ENCODE peak calls at places on chromosomes 12 and 14, in nine cellular contexts. One of them, this sample, is unnamed. For H3K36me3, the result is how much of the 10 kb centered on the place peaks cover.

GRCh38 chr12:124428136-124428791 is 133.4 kb downstream of the RFLNA start:
- DNase-seq in psoas muscle: peak
- DNase-seq in CD8-positive, alpha-beta memory T cell: no peak
- DNase-seq in suprapubic skin: no peak
- DNase-seq in body of pancreas: peak
- DNase-seq in colonic mucosa: no peak
- DNase-seq in right lobe of liver: no peak
- DNase-seq in OCI-LY7: no peak
- DNase-seq in upper lobe of right lung: no peak
- DNase-seq in this sample: no peak

GRCh38 chr12:54984602-54985376 is at the start of gene TESPA1:
- DNase-seq in psoas muscle: peak
- DNase-seq in CD8-positive, alpha-beta memory T cell: peak
- DNase-seq in suprapubic skin: no peak
- DNase-seq in body of pancreas: no peak
- DNase-seq in colonic mucosa: peak
- DNase-seq in right lobe of liver: peak
- DNase-seq in OCI-LY7: peak
- DNase-seq in upper lobe of right lung: peak
- DNase-seq in this sample: no peak

GRCh38 chr14:74463697-74464096 is 29.4 kb downstream of the NPC2 start:
- DNase-seq in psoas muscle: no peak
- DNase-seq in CD8-positive, alpha-beta memory T cell: no peak
- DNase-seq in suprapubic skin: no peak
- DNase-seq in body of pancreas: no peak
- DNase-seq in colonic mucosa: no peak
- DNase-seq in right lobe of liver: no peak
- DNase-seq in OCI-LY7: no peak
- DNase-seq in upper lobe of right lung: no peak
- DNase-seq in this sample: no peak

GRCh38 chr14:103151270-103151933 is 28.1 kb downstream of the TNFAIP2 start:
- DNase-seq in psoas muscle: no peak
- DNase-seq in CD8-positive, alpha-beta memory T cell: no peak
- DNase-seq in suprapubic skin: no peak
- DNase-seq in body of pancreas: no peak
- DNase-seq in colonic mucosa: no peak
- DNase-seq in right lobe of liver: no peak
- DNase-seq in OCI-LY7: no peak
- DNase-seq in upper lobe of right lung: no peak
- DNase-seq in this sample: no peak

GRCh38 chr14:24692382-24693352 is 58.7 kb upstream of the GZMB start:
- DNase-seq in psoas muscle: no peak
- DNase-seq in CD8-positive, alpha-beta memory T cell: peak
- DNase-seq in suprapubic skin: no peak
- DNase-seq in body of pancreas: no peak
- DNase-seq in colonic mucosa: no peak
- DNase-seq in right lobe of liver: no peak
- DNase-seq in OCI-LY7: no peak
- DNase-seq in upper lobe of right lung: no peak
- DNase-seq in this sample: no peak

GRCh38 chr14:35287481-35288013 is 4.6 kb upstream of the PSMA6 start:
- DNase-seq in psoas muscle: no peak
- DNase-seq in CD8-positive, alpha-beta memory T cell: no peak
- DNase-seq in suprapubic skin: no peak
- DNase-seq in body of pancreas: no peak
- DNase-seq in colonic mucosa: no peak
- DNase-seq in right lobe of liver: peak
- DNase-seq in OCI-LY7: peak
- DNase-seq in upper lobe of right lung: no peak
- DNase-seq in this sample: no peak

GRCh38 chr12:106049105-106049504 is 89.6 kb downstream of the NUAK1 start:
- DNase-seq in psoas muscle: no peak
- DNase-seq in CD8-positive, alpha-beta memory T cell: no peak
- DNase-seq in suprapubic skin: no peak
- DNase-seq in body of pancreas: no peak
- DNase-seq in colonic mucosa: no peak
- DNase-seq in right lobe of liver: no peak
- DNase-seq in OCI-LY7: no peak
- DNase-seq in upper lobe of right lung: no peak
- DNase-seq in this sample: no peak

GRCh38 chr14:38016497-38016896 is 191.2 kb upstream of the SSTR1 start:
- DNase-seq in psoas muscle: no peak
- DNase-seq in CD8-positive, alpha-beta memory T cell: no peak
- DNase-seq in suprapubic skin: no peak
- DNase-seq in body of pancreas: no peak
- DNase-seq in colonic mucosa: no peak
- DNase-seq in right lobe of liver: no peak
- DNase-seq in OCI-LY7: peak
- DNase-seq in upper lobe of right lung: no peak
- DNase-seq in this sample: no peak

GRCh38 chr12:46970636-46971035 is 108.8 kb upstream of the PCED1B start:
- DNase-seq in psoas muscle: no peak
- DNase-seq in CD8-positive, alpha-beta memory T cell: no peak
- DNase-seq in suprapubic skin: no peak
- DNase-seq in body of pancreas: no peak
- DNase-seq in colonic mucosa: no peak
- DNase-seq in right lobe of liver: no peak
- DNase-seq in OCI-LY7: no peak
- DNase-seq in upper lobe of right lung: no peak
- DNase-seq in this sample: no peak

GRCh38 chr12:80168936-80169335 is 69.6 kb downstream of the OTOGL start:
- DNase-seq in psoas muscle: no peak
- DNase-seq in CD8-positive, alpha-beta memory T cell: no peak
- DNase-seq in suprapubic skin: no peak
- DNase-seq in body of pancreas: no peak
- DNase-seq in colonic mucosa: no peak
- DNase-seq in right lobe of liver: no peak
- DNase-seq in OCI-LY7: no peak
- DNase-seq in upper lobe of right lung: no peak
- DNase-seq in this sample: no peak

GRCh38 chr12:49537709-49538601 is 875 bp upstream of the KCNH3 start:
- DNase-seq in psoas muscle: no peak
- DNase-seq in CD8-positive, alpha-beta memory T cell: no peak
- DNase-seq in suprapubic skin: no peak
- DNase-seq in body of pancreas: no peak
- DNase-seq in colonic mucosa: no peak
- DNase-seq in right lobe of liver: no peak
- DNase-seq in OCI-LY7: peak
- DNase-seq in upper lobe of right lung: peak
- DNase-seq in this sample: no peak

GRCh38 chr12:48765753-48766162 is 23.1 kb downstream of the ADCY6 start:
- DNase-seq in psoas muscle: no peak
- DNase-seq in CD8-positive, alpha-beta memory T cell: no peak
- DNase-seq in suprapubic skin: peak
- DNase-seq in body of pancreas: no peak
- DNase-seq in colonic mucosa: no peak
- DNase-seq in right lobe of liver: no peak
- DNase-seq in OCI-LY7: no peak
- DNase-seq in upper lobe of right lung: no peak
- DNase-seq in this sample: no peak

DNA sequence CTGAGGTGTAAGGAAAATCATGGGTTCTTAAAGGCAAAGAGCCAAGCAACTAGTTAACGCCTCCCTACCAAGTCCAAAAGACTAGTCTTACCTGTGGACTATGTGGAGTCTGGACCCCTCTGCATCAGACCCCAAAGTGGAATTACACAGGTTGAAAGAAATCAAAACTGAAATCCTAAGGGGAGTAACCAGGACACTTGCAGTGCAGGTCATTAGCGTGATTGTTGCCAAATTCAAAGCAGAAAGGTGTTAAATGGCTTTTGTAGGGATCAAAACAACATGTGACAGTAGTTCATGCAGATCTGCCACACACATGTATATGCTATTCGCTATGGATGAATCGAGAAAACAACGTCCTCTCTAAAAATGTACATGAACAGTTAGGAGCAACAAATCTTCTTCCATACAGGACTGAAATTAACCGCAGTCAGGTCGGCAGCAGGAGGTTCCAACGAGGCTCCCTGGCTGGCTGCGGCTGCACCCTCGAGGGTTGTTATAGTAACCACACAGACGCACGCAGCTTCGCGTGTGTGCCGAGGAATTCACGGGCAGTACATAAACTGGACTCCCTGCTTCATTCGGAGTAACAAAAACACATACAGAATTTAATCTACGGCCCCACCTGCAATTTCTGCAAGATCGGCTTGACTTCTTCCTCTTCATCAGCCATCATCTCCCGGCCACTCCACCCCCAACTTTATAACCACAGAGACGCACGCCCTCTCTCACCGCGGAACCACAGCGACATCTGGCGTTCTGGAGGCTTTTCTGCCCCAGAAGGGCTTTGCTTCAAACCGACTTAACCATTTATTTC is at the start of gene TTC5:
- DNase-seq in psoas muscle: peak
- DNase-seq in CD8-positive, alpha-beta memory T cell: peak
- DNase-seq in suprapubic skin: peak
- DNase-seq in body of pancreas: peak
- DNase-seq in colonic mucosa: peak
- DNase-seq in right lobe of liver: peak
- DNase-seq in OCI-LY7: peak
- DNase-seq in upper lobe of right lung: peak
- DNase-seq in this sample: peak
- H3K27ac ChIP-seq in psoas muscle: peak
- H3K27ac ChIP-seq in CD8-positive, alpha-beta memory T cell: peak
- H3K27ac ChIP-seq in suprapubic skin: no peak
- H3K27ac ChIP-seq in body of pancreas: no peak
- H3K27ac ChIP-seq in colonic mucosa: no peak
- H3K27ac ChIP-seq in right lobe of liver: no peak
- H3K27ac ChIP-seq in OCI-LY7: peak
- H3K27ac ChIP-seq in upper lobe of right lung: peak
- H3K27ac ChIP-seq in this sample: no peak

DNA sequence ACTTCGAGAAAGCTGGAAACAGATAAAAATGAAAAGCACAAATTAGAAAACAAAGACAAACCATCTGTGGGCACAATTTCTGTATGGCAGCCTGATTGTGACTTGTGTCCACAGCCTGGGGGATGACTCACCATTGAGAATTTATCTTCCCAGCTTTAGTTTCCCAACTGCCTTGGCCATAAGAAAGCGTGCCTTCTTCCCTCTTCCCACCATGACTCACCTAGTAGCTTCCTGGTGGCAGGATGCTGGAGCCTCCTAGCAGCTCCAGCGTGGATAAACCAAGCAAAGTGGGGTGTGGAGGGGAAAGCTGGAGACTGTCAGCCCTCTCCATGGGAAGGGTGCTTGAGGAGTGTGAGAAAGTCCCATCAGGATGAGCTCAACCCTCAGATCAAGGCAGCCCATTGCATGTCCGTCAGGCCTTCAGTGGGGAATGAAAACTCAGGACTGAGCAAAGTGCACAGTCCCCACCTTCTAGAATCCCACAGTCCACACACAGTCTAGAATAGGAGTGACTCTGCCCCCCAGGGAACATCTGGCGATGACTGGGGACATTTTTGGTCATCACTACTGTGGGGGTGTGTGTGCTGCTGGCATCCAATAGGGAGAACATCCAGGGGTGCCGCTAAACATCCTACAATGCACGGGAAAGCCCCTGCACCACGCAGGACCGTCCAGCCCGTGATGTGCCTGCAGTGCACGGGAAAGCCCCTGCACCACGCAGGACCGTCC is 22.4 kb upstream of the SERPINA6 start:
- DNase-seq in psoas muscle: no peak
- DNase-seq in CD8-positive, alpha-beta memory T cell: no peak
- DNase-seq in suprapubic skin: no peak
- DNase-seq in body of pancreas: no peak
- DNase-seq in colonic mucosa: no peak
- DNase-seq in right lobe of liver: no peak
- DNase-seq in OCI-LY7: no peak
- DNase-seq in upper lobe of right lung: no peak
- DNase-seq in this sample: no peak
- H3K36me3 ChIP-seq in psoas muscle: under half
- H3K36me3 ChIP-seq in CD8-positive, alpha-beta memory T cell: under half
- H3K36me3 ChIP-seq in suprapubic skin: under half
- H3K36me3 ChIP-seq in body of pancreas: under half
- H3K36me3 ChIP-seq in colonic mucosa: under half
- H3K36me3 ChIP-seq in right lobe of liver: under half
- H3K36me3 ChIP-seq in OCI-LY7: under half
- H3K36me3 ChIP-seq in upper lobe of right lung: under half
- H3K36me3 ChIP-seq in this sample: under half

GRCh38 chr12:21655594-21655993 is 2.0 kb downstream of the LDHB start:
- DNase-seq in psoas muscle: no peak
- DNase-seq in CD8-positive, alpha-beta memory T cell: no peak
- DNase-seq in suprapubic skin: no peak
- DNase-seq in body of pancreas: no peak
- DNase-seq in colonic mucosa: no peak
- DNase-seq in right lobe of liver: no peak
- DNase-seq in OCI-LY7: no peak
- DNase-seq in upper lobe of right lung: no peak
- DNase-seq in this sample: no peak
- H3K27ac ChIP-seq in psoas muscle: no peak
- H3K27ac ChIP-seq in CD8-positive, alpha-beta memory T cell: peak
- H3K27ac ChIP-seq in suprapubic skin: no peak
- H3K27ac ChIP-seq in body of pancreas: no peak
- H3K27ac ChIP-seq in colonic mucosa: no peak
- H3K27ac ChIP-seq in right lobe of liver: no peak
- H3K27ac ChIP-seq in OCI-LY7: no peak
- H3K27ac ChIP-seq in upper lobe of right lung: no peak
- H3K27ac ChIP-seq in this sample: no peak

GRCh38 chr14:101982621-101983020 is 18.2 kb downstream of the DYNC1H1 start:
- DNase-seq in psoas muscle: no peak
- DNase-seq in CD8-positive, alpha-beta memory T cell: no peak
- DNase-seq in suprapubic skin: no peak
- DNase-seq in body of pancreas: no peak
- DNase-seq in colonic mucosa: no peak
- DNase-seq in right lobe of liver: no peak
- DNase-seq in OCI-LY7: no peak
- DNase-seq in upper lobe of right lung: no peak
- DNase-seq in this sample: no peak

GRCh38 chr14:101977311-101978071 is 13.1 kb downstream of the DYNC1H1 start:
- DNase-seq in psoas muscle: no peak
- DNase-seq in CD8-positive, alpha-beta memory T cell: no peak
- DNase-seq in suprapubic skin: no peak
- DNase-seq in body of pancreas: no peak
- DNase-seq in colonic mucosa: no peak
- DNase-seq in right lobe of liver: no peak
- DNase-seq in OCI-LY7: no peak
- DNase-seq in upper lobe of right lung: no peak
- DNase-seq in this sample: no peak

GRCh38 chr14:101980251-101980650 is 15.9 kb downstream of the DYNC1H1 start:
- DNase-seq in psoas muscle: no peak
- DNase-seq in CD8-positive, alpha-beta memory T cell: no peak
- DNase-seq in suprapubic skin: no peak
- DNase-seq in body of pancreas: no peak
- DNase-seq in colonic mucosa: no peak
- DNase-seq in right lobe of liver: no peak
- DNase-seq in OCI-LY7: no peak
- DNase-seq in upper lobe of right lung: no peak
- DNase-seq in this sample: no peak

GRCh38 chr14:101979666-101980065 is 15.3 kb downstream of the DYNC1H1 start:
- DNase-seq in psoas muscle: no peak
- DNase-seq in CD8-positive, alpha-beta memory T cell: no peak
- DNase-seq in suprapubic skin: no peak
- DNase-seq in body of pancreas: no peak
- DNase-seq in colonic mucosa: no peak
- DNase-seq in right lobe of liver: no peak
- DNase-seq in OCI-LY7: no peak
- DNase-seq in upper lobe of right lung: no peak
- DNase-seq in this sample: no peak

DNA sequence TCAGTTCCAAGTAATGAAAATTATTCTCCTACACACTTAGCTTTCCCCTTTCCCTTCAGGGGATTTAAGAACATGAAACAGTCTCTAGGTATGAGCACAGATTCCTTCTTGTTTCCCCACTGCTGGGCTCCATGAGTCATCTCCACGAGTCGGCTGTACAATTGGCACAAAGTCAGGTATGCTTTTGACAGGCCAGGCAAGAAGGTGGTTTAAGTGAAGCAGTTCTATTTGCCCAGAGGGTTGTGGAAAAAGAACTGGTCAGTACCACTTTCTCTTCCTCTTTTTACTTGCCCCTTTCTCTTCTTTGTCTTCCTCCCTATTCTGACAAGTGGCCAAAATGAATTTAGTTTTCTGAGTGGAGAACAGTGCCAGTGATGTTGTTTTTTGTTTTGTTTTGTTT is 16.3 kb downstream of the DYNC1H1 start:
- DNase-seq in psoas muscle: peak
- DNase-seq in CD8-positive, alpha-beta memory T cell: no peak
- DNase-seq in suprapubic skin: no peak
- DNase-seq in body of pancreas: peak
- DNase-seq in colonic mucosa: no peak
- DNase-seq in right lobe of liver: no peak
- DNase-seq in OCI-LY7: peak
- DNase-seq in upper lobe of right lung: no peak
- DNase-seq in this sample: no peak
- H3K36me3 ChIP-seq in psoas muscle: half or more
- H3K36me3 ChIP-seq in CD8-positive, alpha-beta memory T cell: under half
- H3K36me3 ChIP-seq in suprapubic skin: half or more
- H3K36me3 ChIP-seq in body of pancreas: under half
- H3K36me3 ChIP-seq in colonic mucosa: under half
- H3K36me3 ChIP-seq in right lobe of liver: half or more
- H3K36me3 ChIP-seq in OCI-LY7: half or more
- H3K36me3 ChIP-seq in upper lobe of right lung: half or more
- H3K36me3 ChIP-seq in this sample: under half